ENCODE peak calls at places on chromosomes 1 and 21, in four cellular contexts. One of them, this sample, is unnamed.
A peak's percentile ranks its signal among the peaks of the same experiment; 100 is the strongest.

GRCh38 chr21:21187579-21187978 is 189.4 kb downstream of the NCAM2 start:
- DNase-seq in choroid plexus epithelial cell: no peak
- DNase-seq in activated B cell treated with CpG ODN at 0.5 μM for 24 hours: no peak
- DNase-seq in activated CD4-positive, alpha-beta T cell treated with anti-CD3 and anti-CD28 coated beads, Interleukin-2, amount 50 U/mL, for 1 hour: no peak
- DNase-seq in this sample: no peak

GRCh38 chr1:20626098-20626427 is 7.2 kb upstream of the PINK1 start:
- DNase-seq in choroid plexus epithelial cell: no peak
- DNase-seq in activated B cell treated with CpG ODN at 0.5 μM for 24 hours: no peak
- DNase-seq in activated CD4-positive, alpha-beta T cell treated with anti-CD3 and anti-CD28 coated beads, Interleukin-2, amount 50 U/mL, for 1 hour: no peak
- DNase-seq in this sample: no peak

GRCh38 chr1:105544475-105544874 is 1512.0 kb upstream of the PRMT6 start:
- DNase-seq in activated B cell treated with CpG ODN at 0.5 μM for 24 hours: no peak
- DNase-seq in activated CD4-positive, alpha-beta T cell treated with anti-CD3 and anti-CD28 coated beads, Interleukin-2, amount 50 U/mL, for 1 hour: no peak
- DNase-seq in choroid plexus epithelial cell: no peak
- DNase-seq in this sample: no peak

GRCh38 chr1:145949219-145949618 is 8.6 kb downstream of the LIX1L start:
- DNase-seq in activated B cell treated with CpG ODN at 0.5 μM for 24 hours: no peak
- DNase-seq in activated CD4-positive, alpha-beta T cell treated with anti-CD3 and anti-CD28 coated beads, Interleukin-2, amount 50 U/mL, for 1 hour: no peak
- DNase-seq in choroid plexus epithelial cell: peak; percentile 42
- DNase-seq in this sample: no peak

GRCh38 chr1:63523738-63524137 is 413 bp downstream of the EFCAB7 start:
- DNase-seq in choroid plexus epithelial cell: peak; percentile 38
- DNase-seq in activated B cell treated with CpG ODN at 0.5 μM for 24 hours: no peak
- DNase-seq in activated CD4-positive, alpha-beta T cell treated with anti-CD3 and anti-CD28 coated beads, Interleukin-2, amount 50 U/mL, for 1 hour: no peak
- DNase-seq in this sample: no peak

GRCh38 chr1:20552728-20553571 is 577 bp downstream of the FAM43B start:
- DNase-seq in choroid plexus epithelial cell: peak; percentile 38
- DNase-seq in activated B cell treated with CpG ODN at 0.5 μM for 24 hours: no peak
- DNase-seq in activated CD4-positive, alpha-beta T cell treated with anti-CD3 and anti-CD28 coated beads, Interleukin-2, amount 50 U/mL, for 1 hour: no peak
- DNase-seq in this sample: peak; percentile 21

GRCh38 chr1:225660544-225660946 is 7.6 kb upstream of the ENAH start:
- DNase-seq in activated CD4-positive, alpha-beta T cell treated with anti-CD3 and anti-CD28 coated beads, Interleukin-2, amount 50 U/mL, for 1 hour: no peak
- DNase-seq in activated B cell treated with CpG ODN at 0.5 μM for 24 hours: no peak
- DNase-seq in choroid plexus epithelial cell: no peak
- DNase-seq in this sample: no peak

GRCh38 chr1:101262601-101263348 is 26.0 kb downstream of the S1PR1 start:
- DNase-seq in activated B cell treated with CpG ODN at 0.5 μM for 24 hours: no peak
- DNase-seq in activated CD4-positive, alpha-beta T cell treated with anti-CD3 and anti-CD28 coated beads, Interleukin-2, amount 50 U/mL, for 1 hour: no peak
- DNase-seq in choroid plexus epithelial cell: peak; percentile 54
- DNase-seq in this sample: peak; percentile 51

GRCh38 chr1:234760303-234760723 is 150.3 kb upstream of the IRF2BP2 start:
- DNase-seq in activated CD4-positive, alpha-beta T cell treated with anti-CD3 and anti-CD28 coated beads, Interleukin-2, amount 50 U/mL, for 1 hour: no peak
- DNase-seq in choroid plexus epithelial cell: no peak
- DNase-seq in activated B cell treated with CpG ODN at 0.5 μM for 24 hours: no peak
- DNase-seq in this sample: peak; percentile 17

GRCh38 chr1:156550346-156550745 is 22.0 kb downstream of the IQGAP3 start:
- DNase-seq in activated CD4-positive, alpha-beta T cell treated with anti-CD3 and anti-CD28 coated beads, Interleukin-2, amount 50 U/mL, for 1 hour: no peak
- DNase-seq in activated B cell treated with CpG ODN at 0.5 μM for 24 hours: no peak
- DNase-seq in choroid plexus epithelial cell: no peak
- DNase-seq in this sample: no peak

This sample was measured in dermis blood vessel endothelial cell.